ENCODE peak calls at places on chromosome 12, in seven cellular contexts. W is ovary, D is neural progenitor cell, X is pancreas, Y is PC-3, J is HCT116, H is brain microvascular endothelial cell. Q is an unnamed sample.
A peak's percentile ranks its signal among the peaks of the same experiment; 100 is the strongest.

GRCh38 chr12:1777798-1778197 is 42.6 kb upstream of the LRTM2 start:
- DNase-seq in X (no peak), D (no peak), Y (peak; percentile 46), W (no peak), J (no peak), H (peak; percentile 53), Q (no peak)

GRCh38 chr12:58148405-58148804 is 207.0 kb downstream of the ATP23 start:
- DNase-seq in J (peak; percentile 6), D (no peak), W (no peak), X (no peak), H (peak; percentile 83), Y (peak; percentile 82), Q (no peak)

GRCh38 chr12:45517360-45517759 is 212.1 kb upstream of the ARID2 start:
- DNase-seq in D (no peak), H (no peak), W (no peak), X (no peak), J (no peak), Y (no peak), Q (no peak)

GRCh38 chr12:124493809-124494750 is 73.3 kb downstream of the NCOR2 start:
- DNase-seq in Y (no peak), H (no peak), X (no peak), J (no peak), D (no peak), W (no peak), Q (no peak)

GRCh38 chr12:6334940-6335450 is 6.9 kb downstream of the TNFRSF1A start:
- DNase-seq in Y (no peak), J (no peak), D (no peak), H (no peak), W (no peak), X (no peak), Q (no peak)

GRCh38 chr12:95118788-95119179 is 45.4 kb upstream of the NR2C1 start:
- DNase-seq in Y (peak; percentile 42), X (no peak), D (no peak), J (no peak), H (no peak), W (no peak), Q (peak; percentile 67)

GRCh38 chr12:107320929-107321618 is 227.7 kb upstream of the CRY1 start:
- DNase-seq in J (no peak), X (no peak), H (peak; percentile 29), D (peak; percentile 68), Y (peak; percentile 39), W (no peak), Q (peak; percentile 75)

GRCh38 chr12:1319215-1319614 is 275.2 kb downstream of the FBXL14 start:
- DNase-seq in X (no peak), D (no peak), J (no peak), Y (no peak), H (no peak), W (no peak), Q (no peak)

GRCh38 chr12:116736962-116737773 is 701 bp downstream of the SPRING1 start:
- DNase-seq in W (no peak), Y (no peak), X (peak; percentile 66), D (peak; percentile 69), H (no peak), J (no peak), Q (no peak)

GRCh38 chr12:119044094-119044493 is 62.8 kb downstream of the SRRM4 start:
- DNase-seq in W (no peak), D (no peak), X (no peak), H (no peak), Y (no peak), J (no peak), Q (no peak)

GRCh38 chr12:105705765-105706164 is 375.3 kb downstream of the C12orf75 start:
- DNase-seq in X (no peak), W (peak; percentile 48), J (peak; percentile 33), H (peak; percentile 58), D (peak; percentile 68), Y (peak; percentile 61), Q (peak; percentile 67)

GRCh38 chr12:55720071-55720564 is at the start of gene RDH5:
- DNase-seq in D (no peak), H (peak; percentile 47), W (no peak), X (no peak), J (no peak), Y (peak; percentile 69), Q (no peak)

GRCh38 chr12:130456375-130457199 is 118.9 kb downstream of the PIWIL1 start:
- DNase-seq in W (no peak), Y (no peak), H (no peak), X (no peak), J (no peak), D (no peak), Q (peak; percentile 95)

GRCh38 chr12:103882861-103883596 is 42.0 kb upstream of the NT5DC3 start:
- DNase-seq in D (no peak), H (no peak), X (no peak), Y (peak; percentile 89), W (no peak), J (no peak), Q (peak; percentile 38)

GRCh38 chr12:58066296-58066695 is 124.9 kb downstream of the ATP23 start:
- DNase-seq in Y (peak; percentile 90), X (no peak), D (no peak), W (no peak), J (no peak), H (no peak), Q (peak; percentile 18)

GRCh38 chr12:29153231-29153630 is 4.2 kb downstream of the FAR2 start:
- DNase-seq in W (no peak), J (no peak), X (no peak), Y (no peak), D (no peak), H (no peak), Q (no peak)

GRCh38 chr12:79618848-79619404 is 71.8 kb downstream of the PAWR start:
- DNase-seq in J (no peak), Y (peak; percentile 58), X (no peak), D (no peak), H (peak; percentile 77), W (no peak), Q (no peak)

GRCh38 chr12:11023387-11023786 is 967 bp upstream of the TAS2R19 start:
- DNase-seq in Y (no peak), W (no peak), H (no peak), J (no peak), X (no peak), D (no peak), Q (no peak)

GRCh38 chr12:121417847-121418246 is 17.9 kb downstream of the RNF34 start:
- DNase-seq in D (no peak), Y (no peak), W (no peak), X (no peak), J (no peak), H (no peak), Q (no peak)

GRCh38 chr12:48716493-48717251 is at the start of gene CCNT1:
- DNase-seq in W (peak; percentile 99), H (peak; percentile 100), J (peak; percentile 100), D (peak; percentile 99), X (peak; percentile 95), Y (peak; percentile 99), Q (peak; percentile 99)
- TF ChIP-seq CTCF in W (peak; percentile 55), H (peak; percentile 41), J (peak; percentile 26), D (peak; percentile 41), X (no peak), Y (no peak), Q (peak; percentile 46)

GRCh38 chr12:14261861-14262260 is 103.6 kb upstream of the ATF7IP start:
- DNase-seq in D (no peak), Y (no peak), J (no peak), W (no peak), X (no peak), H (no peak), Q (no peak)
- H3K27ac ChIP-seq in D (no peak overlapping the region), Y (no peak overlapping the region), J (no peak overlapping the region), W (no peak overlapping the region), X (no peak overlapping the region), H (no peak overlapping the region), Q (no peak overlapping the region)

DNA sequence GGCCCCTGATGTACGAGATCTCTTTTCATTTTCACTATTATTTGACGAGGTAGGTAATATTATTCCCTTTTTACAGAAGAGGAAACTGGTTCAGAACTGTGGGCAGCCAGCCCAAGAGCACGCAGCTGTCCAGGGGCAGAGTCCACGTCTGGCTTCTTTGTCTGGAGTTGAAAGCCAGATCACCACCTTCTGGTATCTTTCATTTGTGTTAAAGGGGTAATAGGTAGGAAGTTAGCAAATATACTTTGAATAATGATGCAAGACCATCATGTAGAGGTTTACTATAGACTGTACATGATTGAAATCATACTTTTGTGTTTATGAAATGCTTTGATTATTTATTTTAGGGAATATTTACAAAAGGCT is 144.1 kb upstream of the AMIGO2 start:
- DNase-seq in W (peak; percentile 56), Y (no peak), J (no peak), H (no peak), D (no peak), X (peak; percentile 66), Q (no peak)
- H3K36me3 ChIP-seq in W (no peaks in the 10 kb centered on the region), Y (no peaks in the 10 kb centered on the region), J (no peaks in the 10 kb centered on the region), H (no peaks in the 10 kb centered on the region), D (no peaks in the 10 kb centered on the region), X (no peaks in the 10 kb centered on the region), Q (no peaks in the 10 kb centered on the region)

GRCh38 chr12:23221066-23221465 is 596.1 kb downstream of the ETNK1 start:
- DNase-seq in X (no peak), D (peak; percentile 44), W (no peak), J (no peak), Y (peak; percentile 8), H (no peak), Q (peak; percentile 9)
- TF ChIP-seq CTCF in X (no peak), D (peak; percentile 62), W (no peak), J (no peak), Y (peak; percentile 25), H (peak; percentile 73), Q (peak; percentile 29)

GRCh38 chr12:31965090-31965489 is 5.9 kb downstream of the RESF1 start:
- DNase-seq in X (no peak), H (no peak), W (no peak), J (no peak), Y (no peak), D (no peak), Q (no peak)

GRCh38 chr12:31970199-31970598 is 11.0 kb downstream of the RESF1 start:
- DNase-seq in X (no peak), J (no peak), D (no peak), H (no peak), W (no peak), Y (no peak), Q (no peak)

GRCh38 chr12:31964280-31964679 is 5.1 kb downstream of the RESF1 start:
- DNase-seq in W (no peak), D (no peak), J (no peak), Y (no peak), X (no peak), H (no peak), Q (no peak)

GRCh38 chr12:31967569-31967968 is 8.4 kb downstream of the RESF1 start:
- DNase-seq in J (no peak), W (no peak), X (no peak), D (no peak), Y (no peak), H (no peak), Q (no peak)

DNA sequence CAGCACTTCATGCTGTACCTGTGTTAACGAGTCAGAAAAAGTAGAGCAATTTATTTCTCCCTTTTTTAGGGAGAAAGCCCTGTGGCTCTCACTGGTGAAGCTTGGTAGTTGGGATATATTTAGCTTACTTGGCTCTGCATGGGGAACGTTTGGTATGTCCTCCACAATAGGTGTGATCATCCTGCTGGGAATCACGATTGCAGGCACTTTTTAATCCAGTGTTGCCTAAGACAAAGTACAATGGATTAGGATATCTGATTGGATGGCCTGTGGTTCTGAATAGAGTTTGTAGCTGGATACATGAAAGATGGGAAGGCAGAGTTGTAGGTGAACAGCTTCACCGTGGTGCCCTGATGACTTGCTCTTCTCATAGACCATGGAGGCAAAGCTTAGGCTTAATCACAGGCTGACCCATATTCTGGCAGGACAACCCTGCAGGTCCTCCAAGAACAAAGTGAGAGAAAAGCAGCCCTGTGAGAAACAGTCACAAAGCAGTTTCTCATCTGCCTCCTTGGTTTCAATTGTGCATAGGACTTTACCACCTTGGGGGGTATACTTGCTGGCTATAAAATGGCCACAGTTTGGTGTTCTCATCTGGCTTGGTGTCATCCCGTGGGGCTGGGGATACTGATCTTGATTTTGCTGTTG is 7.5 kb downstream of the RESF1 start:
- DNase-seq in H (no peak), X (no peak), W (no peak), J (no peak), D (peak; percentile 53), Y (no peak), Q (no peak)
- H3K27ac ChIP-seq in H (no peak overlapping the region), X (no peak overlapping the region), W (peak overlapping the region; percentile 9), J (no peak overlapping the region), D (peak overlapping the region; percentile 84), Y (no peak overlapping the region), Q (peak overlapping the region; percentile 10)